ENCODE peak calls at places on chromosomes 16 and 17, in six cellular contexts. X is thyroid gland; I is ovary; R is body of pancreas; U is CD8-positive, alpha-beta T cell; Q is left lung. A is an unnamed sample.

GRCh38 chr16:70428178-70428998 is 10.5 kb downstream of the ST3GAL2 start:
- DNase-seq in X (peak; percentile 99), I (peak; percentile 96), R (peak; percentile 97), U (peak; percentile 19), Q (peak; percentile 94), A (peak; percentile 46)

GRCh38 chr16:16014329-16015224 is 65.2 kb downstream of the ABCC1 start:
- DNase-seq in X (peak; percentile 81), I (peak; percentile 23), R (peak; percentile 64), U (no peak), Q (no peak), A (no peak)

GRCh38 chr16:31038993-31039392 is 5.6 kb downstream of the STX4 start:
- DNase-seq in X (no peak), I (no peak), R (no peak), U (no peak), Q (no peak), A (no peak)

GRCh38 chr17:65554568-65555223 is 6.8 kb downstream of the AXIN2 start:
- DNase-seq in X (peak; percentile 31), I (peak; percentile 36), R (no peak), U (no peak), Q (no peak), A (no peak)

GRCh38 chr17:47864791-47865216 is 13.8 kb upstream of the SP6 start:
- DNase-seq in X (no peak), I (no peak), R (no peak), U (no peak), Q (no peak), A (no peak)

GRCh38 chr17:76141212-76142043 is at the start of gene FOXJ1:
- DNase-seq in X (peak; percentile 94), I (peak; percentile 80), R (peak; percentile 92), U (peak; percentile 91), Q (peak; percentile 91), A (peak; percentile 89)

GRCh38 chr17:80664217-80664780 is 119.7 kb downstream of the RPTOR start:
- DNase-seq in X (peak; percentile 19), I (no peak), R (no peak), U (no peak), Q (no peak), A (no peak)

GRCh38 chr16:88634141-88634993 is 4.0 kb upstream of the IL17C start:
- DNase-seq in X (peak; percentile 61), I (no peak), R (no peak), U (peak; percentile 65), Q (peak; percentile 62), A (peak; percentile 56)

GRCh38 chr16:17266606-17267313 is 204.0 kb downstream of the XYLT1 start:
- DNase-seq in X (no peak), I (peak; percentile 81), R (peak; percentile 97), U (no peak), Q (no peak), A (no peak)

GRCh38 chr17:80063815-80064585 is 27.6 kb downstream of the CCDC40 start:
- DNase-seq in X (peak; percentile 63), I (peak; percentile 64), R (peak; percentile 43), U (no peak), Q (peak; percentile 69), A (no peak)

GRCh38 chr17:21452377-21453143 is 76.4 kb downstream of the KCNJ12 start:
- DNase-seq in X (peak; percentile 56), I (peak; percentile 43), R (peak; percentile 50), U (peak; percentile 42), Q (peak; percentile 62), A (no peak)

GRCh38 chr17:60193482-60193881 is 43.7 kb downstream of the CA4 start:
- DNase-seq in X (no peak), I (no peak), R (no peak), U (no peak), Q (no peak), A (no peak)

GRCh38 chr17:32461853-32462617 is 17.7 kb downstream of the PSMD11 start:
- DNase-seq in X (peak; percentile 42), I (peak; percentile 30), R (peak; percentile 49), U (peak; percentile 75), Q (no peak), A (peak; percentile 63)

DNA sequence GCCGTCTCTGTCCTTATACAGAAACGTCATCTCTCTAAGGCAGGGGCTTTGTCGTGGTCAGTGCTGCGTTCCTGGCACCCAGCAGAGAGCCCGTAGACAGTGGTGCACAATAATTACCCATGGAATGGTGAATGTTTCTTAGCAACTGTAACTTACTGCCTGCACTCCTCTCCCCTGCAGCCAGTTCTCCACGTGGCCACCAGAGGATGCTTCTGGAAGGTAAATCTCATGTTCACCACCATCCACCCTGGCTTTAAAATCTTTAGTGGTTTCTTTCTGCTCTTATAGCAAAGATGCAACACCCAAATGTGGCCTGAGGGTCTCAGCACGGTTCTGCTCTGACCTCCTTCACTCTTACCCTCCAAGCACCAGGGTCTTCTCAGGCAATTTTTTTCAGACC is 150.8 kb downstream of the GRIN2A start:
- DNase-seq in X (no peak), I (no peak), R (no peak), U (no peak), Q (no peak), A (no peak)
- TF ChIP-seq CTCF in X (no peak), I (no peak), R (no peak), U (no peak), Q (no peak), A (no peak)

DNA sequence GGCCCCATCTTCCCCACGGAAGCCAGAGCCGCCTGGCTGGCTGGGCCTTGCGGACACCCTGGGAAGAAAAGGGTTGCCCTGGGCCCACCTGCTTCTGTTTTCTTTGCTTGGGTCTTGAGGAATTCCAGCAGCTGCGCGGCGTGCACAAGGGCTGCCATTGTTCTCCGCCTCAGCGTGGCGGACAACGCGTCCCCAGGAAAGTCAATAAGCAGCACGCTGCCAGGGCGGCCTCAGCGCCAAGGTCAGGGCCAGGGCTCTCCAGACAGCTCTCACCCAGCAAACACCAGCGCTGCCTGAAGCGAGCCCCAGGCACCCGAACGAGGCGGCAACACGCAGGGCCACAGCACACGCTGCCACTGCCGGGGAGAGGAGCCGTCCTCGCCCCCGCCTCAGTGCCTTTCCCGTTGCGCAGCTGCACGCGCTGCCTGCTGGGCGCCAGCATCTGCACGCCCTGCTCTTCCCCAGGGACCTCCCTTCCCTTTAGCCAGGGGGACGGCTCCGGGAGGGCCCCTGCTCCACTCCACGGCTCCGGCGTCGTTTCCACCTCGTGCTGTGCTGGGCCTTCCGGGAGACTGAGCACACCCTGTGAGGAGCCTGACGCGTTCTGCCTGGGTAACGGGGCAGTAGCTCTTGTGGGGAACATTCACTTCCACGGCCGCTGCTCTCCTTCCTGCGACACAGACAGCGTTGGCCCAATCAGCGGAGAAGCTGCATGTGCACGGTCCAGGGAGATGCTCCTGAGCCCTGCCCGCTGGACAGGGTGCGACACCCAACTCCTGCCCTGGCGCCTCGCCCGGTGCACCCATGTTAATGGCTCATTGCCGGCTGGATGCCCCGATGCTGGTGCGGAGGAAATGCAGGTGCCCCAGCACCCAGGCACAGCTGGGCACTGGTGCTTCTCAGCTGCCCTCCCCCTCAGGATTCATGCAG is 57.8 kb downstream of the LMF1 start:
- DNase-seq in X (peak; percentile 78), I (no peak), R (peak; percentile 71), U (no peak), Q (no peak), A (peak; percentile 54)
- TF ChIP-seq CTCF in X (no peak), I (no peak), R (no peak), U (no peak), Q (no peak), A (no peak)

DNA sequence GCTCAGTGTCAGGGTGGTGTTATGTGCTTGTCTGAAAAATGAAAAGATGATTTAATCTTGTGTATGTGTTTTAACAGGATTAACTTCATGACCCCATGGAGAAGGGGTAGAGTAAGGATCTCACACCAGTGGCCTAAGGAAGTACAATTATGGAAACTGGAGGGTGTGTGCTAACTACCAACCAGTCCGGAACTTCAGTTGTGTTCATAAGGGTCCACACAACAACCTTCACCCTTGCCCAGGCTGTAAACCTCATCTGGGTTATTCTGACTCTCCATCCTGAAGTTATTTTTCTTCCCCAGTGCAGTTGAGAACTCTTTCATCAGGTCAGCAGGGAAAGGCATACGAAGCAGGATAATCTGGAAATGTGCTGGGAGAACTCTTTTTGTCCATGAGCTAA is 158.9 kb downstream of the MAP2K6 start:
- DNase-seq in X (no peak), I (no peak), R (no peak), U (no peak), Q (no peak), A (no peak)
- TF ChIP-seq CTCF in X (no peak), I (no peak), R (no peak), U (no peak), Q (no peak), A (no peak)

DNA sequence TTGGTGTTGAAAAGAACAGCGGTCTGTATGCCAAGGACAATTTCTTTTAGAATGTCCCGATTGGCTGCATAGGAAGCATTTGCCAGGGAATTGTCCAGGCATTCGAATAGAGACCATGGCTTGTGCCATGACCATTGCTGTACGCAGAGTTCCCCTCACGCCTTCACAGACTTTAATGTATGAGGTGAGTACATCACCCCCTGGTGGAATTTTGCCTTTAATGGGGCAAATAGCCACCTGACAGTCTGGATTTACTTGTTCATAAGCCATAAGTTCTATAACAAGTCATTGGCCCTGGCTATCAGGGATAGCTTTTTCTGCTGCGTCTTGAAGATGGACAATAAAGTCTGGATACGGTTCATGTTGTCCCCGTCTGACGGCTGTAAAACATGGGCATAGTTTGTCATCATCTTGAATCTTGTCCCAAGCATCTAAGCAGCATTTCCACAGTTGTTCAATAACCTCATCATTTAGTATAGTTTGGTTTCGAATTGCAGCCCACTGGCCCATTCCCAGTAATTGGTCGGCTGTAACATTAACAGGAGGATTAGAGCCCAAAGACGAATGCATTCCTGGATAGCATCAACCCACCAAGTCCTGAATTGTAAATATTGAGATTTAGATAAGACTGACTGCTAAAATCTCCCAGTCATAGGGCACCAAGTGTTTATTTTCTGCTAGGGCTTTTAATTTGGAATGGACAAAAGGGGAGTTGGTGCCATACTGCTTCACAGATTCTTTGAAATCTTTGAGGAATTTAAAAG is 67.7 kb upstream of the ARL4D start:
- DNase-seq in X (no peak), I (no peak), R (no peak), U (no peak), Q (no peak), A (no peak)
- TF ChIP-seq CTCF in X (no peak), I (no peak), R (no peak), U (no peak), Q (no peak), A (peak; percentile 13)

DNA sequence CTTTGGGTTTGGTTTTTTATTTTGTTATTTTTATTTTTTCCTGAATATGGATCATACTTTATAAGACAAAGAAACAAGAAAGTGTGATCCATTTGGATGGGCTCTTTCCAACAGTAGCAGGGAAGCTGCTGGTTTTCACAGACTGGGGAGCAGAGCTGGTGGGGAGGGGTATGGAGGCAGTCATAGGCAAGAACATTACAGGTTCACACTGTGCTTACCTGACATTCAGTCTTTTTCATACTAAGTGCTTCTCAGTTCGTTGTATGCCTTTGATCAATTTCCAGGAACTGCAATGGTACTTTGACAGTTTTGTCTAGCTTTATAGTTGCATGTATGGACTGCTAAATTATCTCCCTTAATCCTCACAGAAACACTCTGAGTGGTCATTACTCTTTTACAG is 27.7 kb downstream of the BEAN1 start:
- DNase-seq in X (no peak), I (no peak), R (no peak), U (no peak), Q (no peak), A (no peak)
- TF ChIP-seq CTCF in X (no peak), I (no peak), R (no peak), U (no peak), Q (no peak), A (no peak)

GRCh38 chr17:4503283-4504005 is 4.8 kb downstream of the SPNS2 start:
- DNase-seq in X (no peak), I (no peak), R (no peak), U (no peak), Q (no peak), A (no peak)
- TF ChIP-seq CTCF in X (no peak), I (no peak), R (no peak), U (no peak), Q (no peak), A (no peak)